ENCODE peak calls at places on chromosomes 2 and 18, in five cellular contexts. A is neuronal stem cell, T is prostate gland, L is stomach, W is ELF-1. C is an unnamed sample.

GRCh38 chr2:2974982-2975381 is 402.6 kb downstream of the EIPR1 start:
- DNase-seq in A (no peak), T (no peak), L (no peak), W (no peak), C (no peak)

GRCh38 chr2:148796735-148797512 is 78.1 kb upstream of the KIF5C start:
- DNase-seq in A (no peak), T (no peak), L (no peak), W (no peak), C (no peak)

GRCh38 chr18:11872479-11873136 is 21.4 kb downstream of the CHMP1B start:
- DNase-seq in A (no peak), T (no peak), L (peak; percentile 47), W (peak; percentile 39), C (peak; percentile 53)

GRCh38 chr2:101344173-101344572 is 35.7 kb upstream of the RNF149 start:
- DNase-seq in A (no peak), T (no peak), L (no peak), W (no peak), C (no peak)

GRCh38 chr2:186558512-186559276 is 31.2 kb upstream of the ITGAV start:
- DNase-seq in A (no peak), T (no peak), L (no peak), W (no peak), C (no peak)

GRCh38 chr18:21167641-21168372 is 56.2 kb upstream of the ROCK1 start:
- DNase-seq in A (peak; percentile 24), T (peak; percentile 84), L (peak; percentile 81), W (peak; percentile 79), C (peak; percentile 7)

GRCh38 chr2:63842149-63843061 is 709 bp downstream of the UGP2 start:
- DNase-seq in A (no peak), T (peak; percentile 48), L (peak; percentile 29), W (peak; percentile 57), C (peak; percentile 31)

GRCh38 chr2:127632592-127633489 is 13.1 kb upstream of the GPR17 start:
- DNase-seq in A (no peak), T (no peak), L (no peak), W (no peak), C (no peak)

GRCh38 chr2:4354164-4354563 is 650.8 kb downstream of the DCDC2C start:
- DNase-seq in A (no peak), T (no peak), L (no peak), W (no peak), C (no peak)

GRCh38 chr2:52264488-52264887 is 1232.6 kb upstream of the NRXN1 start:
- DNase-seq in A (no peak), T (no peak), L (no peak), W (no peak), C (no peak)

GRCh38 chr2:86628091-86628522 is 4.4 kb upstream of the RNF103 start:
- DNase-seq in A (no peak), T (no peak), L (no peak), W (no peak), C (peak; percentile 15)

GRCh38 chr2:237283136-237283928 is 130.6 kb downstream of the COL6A3 start:
- DNase-seq in A (no peak), T (no peak), L (no peak), W (no peak), C (no peak)

C was measured in thyroid gland.